ENCODE peak calls at places on chromosomes 2 and 18, in eight cellular contexts. One of them, this sample, is unnamed.

GRCh38 chr18:74242451-74243096 is 49.2 kb downstream of the CYB5A start:
- DNase-seq in lower lobe of right lung: no peak
- DNase-seq in iPS DF 6.9: no peak
- DNase-seq in skeletal muscle cell: no peak
- DNase-seq in tibial nerve: no peak
- DNase-seq in Peyer's patch: no peak
- DNase-seq in GM23248: no peak
- DNase-seq in psoas muscle: no peak
- DNase-seq in this sample: peak

GRCh38 chr2:226423498-226423960 is 376.1 kb downstream of the IRS1 start:
- DNase-seq in lower lobe of right lung: peak
- DNase-seq in iPS DF 6.9: no peak
- DNase-seq in skeletal muscle cell: no peak
- DNase-seq in tibial nerve: peak
- DNase-seq in Peyer's patch: no peak
- DNase-seq in GM23248: peak
- DNase-seq in psoas muscle: no peak
- DNase-seq in this sample: no peak

GRCh38 chr2:86371482-86372002 is 34.1 kb upstream of the REEP1 start:
- DNase-seq in lower lobe of right lung: no peak
- DNase-seq in iPS DF 6.9: no peak
- DNase-seq in skeletal muscle cell: no peak
- DNase-seq in tibial nerve: no peak
- DNase-seq in Peyer's patch: no peak
- DNase-seq in GM23248: no peak
- DNase-seq in psoas muscle: no peak
- DNase-seq in this sample: no peak

GRCh38 chr2:171924170-171924942 is 2.1 kb downstream of the HAT1 start:
- DNase-seq in lower lobe of right lung: no peak
- DNase-seq in iPS DF 6.9: no peak
- DNase-seq in skeletal muscle cell: no peak
- DNase-seq in tibial nerve: no peak
- DNase-seq in Peyer's patch: no peak
- DNase-seq in GM23248: no peak
- DNase-seq in psoas muscle: no peak
- DNase-seq in this sample: no peak

GRCh38 chr2:149729575-149729974 is 142.0 kb upstream of the MMADHC start:
- DNase-seq in lower lobe of right lung: no peak
- DNase-seq in iPS DF 6.9: no peak
- DNase-seq in skeletal muscle cell: no peak
- DNase-seq in tibial nerve: no peak
- DNase-seq in Peyer's patch: no peak
- DNase-seq in GM23248: no peak
- DNase-seq in psoas muscle: no peak
- DNase-seq in this sample: no peak

GRCh38 chr2:192035731-192036442 is 158.8 kb downstream of the TMEFF2 start:
- DNase-seq in lower lobe of right lung: no peak
- DNase-seq in iPS DF 6.9: no peak
- DNase-seq in skeletal muscle cell: no peak
- DNase-seq in tibial nerve: no peak
- DNase-seq in Peyer's patch: no peak
- DNase-seq in GM23248: peak
- DNase-seq in psoas muscle: no peak
- DNase-seq in this sample: peak

GRCh38 chr2:71887196-71887595 is 260.5 kb downstream of the CYP26B1 start:
- DNase-seq in lower lobe of right lung: no peak
- DNase-seq in iPS DF 6.9: no peak
- DNase-seq in skeletal muscle cell: no peak
- DNase-seq in tibial nerve: no peak
- DNase-seq in Peyer's patch: no peak
- DNase-seq in GM23248: no peak
- DNase-seq in psoas muscle: no peak
- DNase-seq in this sample: no peak

GRCh38 chr2:64330281-64330680 is 123.7 kb upstream of the LGALSL start:
- DNase-seq in lower lobe of right lung: no peak
- DNase-seq in iPS DF 6.9: no peak
- DNase-seq in skeletal muscle cell: peak
- DNase-seq in tibial nerve: no peak
- DNase-seq in Peyer's patch: no peak
- DNase-seq in GM23248: peak
- DNase-seq in psoas muscle: no peak
- DNase-seq in this sample: peak

GRCh38 chr2:175025946-175026345 is 20.8 kb upstream of the CHN1 start:
- DNase-seq in lower lobe of right lung: no peak
- DNase-seq in iPS DF 6.9: no peak
- DNase-seq in skeletal muscle cell: no peak
- DNase-seq in tibial nerve: no peak
- DNase-seq in Peyer's patch: no peak
- DNase-seq in GM23248: peak
- DNase-seq in psoas muscle: no peak
- DNase-seq in this sample: peak

GRCh38 chr18:55317322-55317721 is 270.7 kb downstream of the TCF4 start:
- DNase-seq in lower lobe of right lung: no peak
- DNase-seq in iPS DF 6.9: no peak
- DNase-seq in skeletal muscle cell: no peak
- DNase-seq in tibial nerve: no peak
- DNase-seq in Peyer's patch: no peak
- DNase-seq in GM23248: no peak
- DNase-seq in psoas muscle: no peak
- DNase-seq in this sample: no peak
- H3K4me3 ChIP-seq in lower lobe of right lung: peak
- H3K4me3 ChIP-seq in iPS DF 6.9: no peak
- H3K4me3 ChIP-seq in skeletal muscle cell: no peak
- H3K4me3 ChIP-seq in tibial nerve: peak
- H3K4me3 ChIP-seq in Peyer's patch: no peak
- H3K4me3 ChIP-seq in GM23248: peak
- H3K4me3 ChIP-seq in psoas muscle: peak
- H3K4me3 ChIP-seq in this sample: no peak

GRCh38 chr18:11862468-11863137 is 11.4 kb downstream of the CHMP1B start:
- DNase-seq in lower lobe of right lung: no peak
- DNase-seq in iPS DF 6.9: no peak
- DNase-seq in skeletal muscle cell: no peak
- DNase-seq in tibial nerve: no peak
- DNase-seq in Peyer's patch: no peak
- DNase-seq in GM23248: no peak
- DNase-seq in psoas muscle: no peak
- DNase-seq in this sample: no peak
- H3K4me3 ChIP-seq in lower lobe of right lung: no peak
- H3K4me3 ChIP-seq in iPS DF 6.9: no peak
- H3K4me3 ChIP-seq in skeletal muscle cell: no peak
- H3K4me3 ChIP-seq in tibial nerve: no peak
- H3K4me3 ChIP-seq in Peyer's patch: no peak
- H3K4me3 ChIP-seq in GM23248: no peak
- H3K4me3 ChIP-seq in psoas muscle: no peak
- H3K4me3 ChIP-seq in this sample: no peak

GRCh38 chr2:236256601-236257000 is 7.6 kb downstream of the ASB18 start:
- DNase-seq in lower lobe of right lung: no peak
- DNase-seq in iPS DF 6.9: no peak
- DNase-seq in skeletal muscle cell: no peak
- DNase-seq in tibial nerve: no peak
- DNase-seq in Peyer's patch: no peak
- DNase-seq in GM23248: no peak
- DNase-seq in psoas muscle: no peak
- DNase-seq in this sample: no peak
- H3K4me3 ChIP-seq in lower lobe of right lung: no peak
- H3K4me3 ChIP-seq in iPS DF 6.9: no peak
- H3K4me3 ChIP-seq in skeletal muscle cell: no peak
- H3K4me3 ChIP-seq in tibial nerve: no peak
- H3K4me3 ChIP-seq in Peyer's patch: no peak
- H3K4me3 ChIP-seq in GM23248: no peak
- H3K4me3 ChIP-seq in psoas muscle: no peak
- H3K4me3 ChIP-seq in this sample: no peak

GRCh38 chr2:48728827-48729226 is 26.7 kb downstream of the LHCGR start:
- DNase-seq in lower lobe of right lung: no peak
- DNase-seq in iPS DF 6.9: no peak
- DNase-seq in skeletal muscle cell: no peak
- DNase-seq in tibial nerve: no peak
- DNase-seq in Peyer's patch: no peak
- DNase-seq in GM23248: no peak
- DNase-seq in psoas muscle: no peak
- DNase-seq in this sample: no peak

GRCh38 chr2:48736251-48736650 is 19.3 kb downstream of the LHCGR start:
- DNase-seq in lower lobe of right lung: no peak
- DNase-seq in iPS DF 6.9: no peak
- DNase-seq in skeletal muscle cell: no peak
- DNase-seq in tibial nerve: no peak
- DNase-seq in Peyer's patch: no peak
- DNase-seq in GM23248: no peak
- DNase-seq in psoas muscle: no peak
- DNase-seq in this sample: no peak

GRCh38 chr2:48728295-48728694 is 27.2 kb downstream of the LHCGR start:
- DNase-seq in lower lobe of right lung: no peak
- DNase-seq in iPS DF 6.9: no peak
- DNase-seq in skeletal muscle cell: no peak
- DNase-seq in tibial nerve: no peak
- DNase-seq in Peyer's patch: no peak
- DNase-seq in GM23248: no peak
- DNase-seq in psoas muscle: no peak
- DNase-seq in this sample: no peak

GRCh38 chr2:48734576-48735303 is 20.8 kb downstream of the LHCGR start:
- DNase-seq in lower lobe of right lung: no peak
- DNase-seq in iPS DF 6.9: no peak
- DNase-seq in skeletal muscle cell: no peak
- DNase-seq in tibial nerve: peak
- DNase-seq in Peyer's patch: no peak
- DNase-seq in GM23248: peak
- DNase-seq in psoas muscle: no peak
- DNase-seq in this sample: peak

DNA sequence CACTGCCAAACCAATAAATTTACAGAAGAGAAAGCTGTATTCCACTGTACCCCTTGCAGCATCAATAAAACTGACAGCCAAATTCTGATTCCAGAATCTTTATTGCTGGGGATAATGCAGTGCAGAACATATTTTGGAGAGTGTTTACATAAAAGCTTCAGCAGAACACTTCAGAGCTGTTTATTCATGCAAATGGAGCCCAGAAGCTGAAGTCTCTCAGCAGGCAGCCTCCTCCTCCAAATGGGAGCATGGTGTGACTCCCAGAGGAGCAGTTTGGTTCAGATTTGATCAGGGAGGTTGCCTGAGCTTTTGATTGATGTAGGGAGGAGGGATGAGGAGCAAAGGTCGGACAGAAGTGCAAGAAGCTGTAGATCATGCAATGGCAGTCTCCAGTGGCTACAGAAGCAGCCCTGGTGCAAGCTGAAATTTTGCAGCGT is 22.4 kb downstream of the LHCGR start:
- DNase-seq in lower lobe of right lung: no peak
- DNase-seq in iPS DF 6.9: no peak
- DNase-seq in skeletal muscle cell: no peak
- DNase-seq in tibial nerve: no peak
- DNase-seq in Peyer's patch: no peak
- DNase-seq in GM23248: no peak
- DNase-seq in psoas muscle: no peak
- DNase-seq in this sample: no peak
- H3K4me3 ChIP-seq in lower lobe of right lung: no peak
- H3K4me3 ChIP-seq in iPS DF 6.9: no peak
- H3K4me3 ChIP-seq in skeletal muscle cell: no peak
- H3K4me3 ChIP-seq in tibial nerve: no peak
- H3K4me3 ChIP-seq in Peyer's patch: no peak
- H3K4me3 ChIP-seq in GM23248: no peak
- H3K4me3 ChIP-seq in psoas muscle: no peak
- H3K4me3 ChIP-seq in this sample: no peak

GRCh38 chr2:40372586-40372985 is 79.3 kb downstream of the SLC8A1 start:
- DNase-seq in lower lobe of right lung: no peak
- DNase-seq in iPS DF 6.9: no peak
- DNase-seq in skeletal muscle cell: no peak
- DNase-seq in tibial nerve: no peak
- DNase-seq in Peyer's patch: no peak
- DNase-seq in GM23248: peak
- DNase-seq in psoas muscle: no peak
- DNase-seq in this sample: no peak
- H3K4me3 ChIP-seq in lower lobe of right lung: no peak
- H3K4me3 ChIP-seq in iPS DF 6.9: no peak
- H3K4me3 ChIP-seq in skeletal muscle cell: no peak
- H3K4me3 ChIP-seq in tibial nerve: no peak
- H3K4me3 ChIP-seq in Peyer's patch: no peak
- H3K4me3 ChIP-seq in GM23248: no peak
- H3K4me3 ChIP-seq in psoas muscle: no peak
- H3K4me3 ChIP-seq in this sample: no peak

GRCh38 chr2:46318579-46319460 is 21.6 kb downstream of the EPAS1 start:
- DNase-seq in lower lobe of right lung: no peak
- DNase-seq in iPS DF 6.9: no peak
- DNase-seq in skeletal muscle cell: no peak
- DNase-seq in tibial nerve: no peak
- DNase-seq in Peyer's patch: no peak
- DNase-seq in GM23248: no peak
- DNase-seq in psoas muscle: no peak
- DNase-seq in this sample: no peak

GRCh38 chr2:46317092-46317486 is 19.9 kb downstream of the EPAS1 start:
- DNase-seq in lower lobe of right lung: no peak
- DNase-seq in iPS DF 6.9: no peak
- DNase-seq in skeletal muscle cell: no peak
- DNase-seq in tibial nerve: no peak
- DNase-seq in Peyer's patch: no peak
- DNase-seq in GM23248: no peak
- DNase-seq in psoas muscle: no peak
- DNase-seq in this sample: no peak

GRCh38 chr2:46323671-46324207 is 26.5 kb downstream of the EPAS1 start:
- DNase-seq in lower lobe of right lung: no peak
- DNase-seq in iPS DF 6.9: no peak
- DNase-seq in skeletal muscle cell: no peak
- DNase-seq in tibial nerve: no peak
- DNase-seq in Peyer's patch: no peak
- DNase-seq in GM23248: peak
- DNase-seq in psoas muscle: no peak
- DNase-seq in this sample: no peak

GRCh38 chr2:46320141-46320567 is 22.9 kb downstream of the EPAS1 start:
- DNase-seq in lower lobe of right lung: no peak
- DNase-seq in iPS DF 6.9: no peak
- DNase-seq in skeletal muscle cell: no peak
- DNase-seq in tibial nerve: no peak
- DNase-seq in Peyer's patch: no peak
- DNase-seq in GM23248: peak
- DNase-seq in psoas muscle: no peak
- DNase-seq in this sample: no peak

DNA sequence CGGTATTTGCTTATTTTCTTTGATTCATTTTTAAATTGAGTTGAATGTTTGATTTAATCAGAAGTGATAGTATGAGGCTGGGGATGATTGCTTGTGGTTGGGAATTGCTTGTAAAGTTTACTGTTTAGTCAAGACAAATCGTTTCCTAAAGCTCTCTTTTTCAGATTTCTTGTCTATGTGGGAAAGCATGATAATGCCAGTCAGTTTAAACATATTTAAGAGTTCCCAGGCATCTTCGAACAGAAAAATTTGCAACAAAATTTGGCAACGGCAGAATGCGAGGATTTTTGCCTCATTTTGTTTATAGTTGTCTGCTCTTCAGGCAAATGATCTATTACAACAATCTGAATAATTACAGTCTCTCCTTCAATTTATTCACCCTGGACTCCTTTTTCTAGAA is 22.5 kb downstream of the EPAS1 start:
- DNase-seq in lower lobe of right lung: no peak
- DNase-seq in iPS DF 6.9: no peak
- DNase-seq in skeletal muscle cell: no peak
- DNase-seq in tibial nerve: no peak
- DNase-seq in Peyer's patch: no peak
- DNase-seq in GM23248: no peak
- DNase-seq in psoas muscle: no peak
- DNase-seq in this sample: no peak
- H3K4me3 ChIP-seq in lower lobe of right lung: peak
- H3K4me3 ChIP-seq in iPS DF 6.9: no peak
- H3K4me3 ChIP-seq in skeletal muscle cell: no peak
- H3K4me3 ChIP-seq in tibial nerve: peak
- H3K4me3 ChIP-seq in Peyer's patch: no peak
- H3K4me3 ChIP-seq in GM23248: peak
- H3K4me3 ChIP-seq in psoas muscle: no peak
- H3K4me3 ChIP-seq in this sample: no peak

GRCh38 chr2:16321256-16321655 is 344.4 kb downstream of the CYRIA start:
- DNase-seq in lower lobe of right lung: no peak
- DNase-seq in iPS DF 6.9: no peak
- DNase-seq in skeletal muscle cell: no peak
- DNase-seq in tibial nerve: no peak
- DNase-seq in Peyer's patch: no peak
- DNase-seq in GM23248: no peak
- DNase-seq in psoas muscle: no peak
- DNase-seq in this sample: no peak
- H3K4me3 ChIP-seq in lower lobe of right lung: no peak
- H3K4me3 ChIP-seq in iPS DF 6.9: no peak
- H3K4me3 ChIP-seq in skeletal muscle cell: no peak
- H3K4me3 ChIP-seq in tibial nerve: no peak
- H3K4me3 ChIP-seq in Peyer's patch: no peak
- H3K4me3 ChIP-seq in GM23248: no peak
- H3K4me3 ChIP-seq in psoas muscle: no peak
- H3K4me3 ChIP-seq in this sample: no peak

This sample was measured in fibroblast of mammary gland.